ENCODE peak calls at places on chromosomes 1 and 21, in nine cellular contexts. S is CD8-positive, alpha-beta T cell; I is Calu3; E is HT-29; L is HFF-Myc; V is germinal center; Y is ovary; C is NCI-H1092 treated with DMSO at 0.1 percent for 48 hours; F is A549. W is an unnamed sample.
A peak's percentile ranks its signal among the peaks of the same experiment; 100 is the strongest.

GRCh38 chr21:30102881-30103280 is 63.7 kb downstream of the CLDN17 start:
- DNase-seq in V (no peak), S (no peak), I (no peak), L (no peak), E (no peak), C (peak; percentile 31), F (no peak), Y (no peak), W (no peak)

GRCh38 chr1:92301021-92301420 is 2.2 kb downstream of the RPAP2 start:
- DNase-seq in S (no peak), F (no peak), I (no peak), C (no peak), Y (no peak), L (no peak), E (no peak), V (no peak), W (no peak)

GRCh38 chr1:172145231-172145651 is 275.2 kb upstream of the C1orf105 start:
- DNase-seq in I (no peak), V (no peak), S (no peak), Y (peak; percentile 32), E (no peak), F (no peak), L (peak; percentile 87), C (no peak), W (no peak)

GRCh38 chr1:3663999-3664699 is 11.8 kb downstream of the TP73 start:
- DNase-seq in S (no peak), E (no peak), C (no peak), V (peak; percentile 22), L (no peak), F (no peak), I (no peak), Y (no peak), W (peak; percentile 77)

GRCh38 chr21:34554227-34554626 is 42.2 kb upstream of the KCNE1 start:
- DNase-seq in I (no peak), V (no peak), E (peak; percentile 8), L (no peak), C (no peak), S (no peak), Y (no peak), F (no peak), W (no peak)

GRCh38 chr1:214445201-214445600 is 106.2 kb downstream of the PTPN14 start:
- DNase-seq in E (no peak), L (peak; percentile 55), C (no peak), I (no peak), F (no peak), V (no peak), Y (no peak), S (no peak), W (no peak)

GRCh38 chr1:12320516-12320915 is 90.7 kb downstream of the VPS13D start:
- DNase-seq in C (no peak), E (no peak), S (no peak), V (no peak), Y (no peak), L (no peak), F (no peak), I (no peak), W (no peak)

GRCh38 chr1:181356505-181357340 is 126.6 kb upstream of the CACNA1E start:
- DNase-seq in E (no peak), F (no peak), V (no peak), I (no peak), C (no peak), Y (no peak), L (no peak), S (no peak), W (no peak)

GRCh38 chr1:54844564-54844963 is 42.4 kb downstream of the DHCR24 start:
- DNase-seq in F (no peak), I (no peak), Y (no peak), C (no peak), V (no peak), S (no peak), L (no peak), E (no peak), W (no peak)

GRCh38 chr1:212645563-212646543 is 37.3 kb downstream of the ATF3 start:
- DNase-seq in F (no peak), C (no peak), I (no peak), Y (no peak), S (no peak), E (no peak), V (no peak), L (no peak), W (no peak)

GRCh38 chr1:85342177-85342576 is 65.7 kb upstream of the BCL10 start:
- DNase-seq in V (no peak), Y (no peak), E (no peak), F (no peak), L (no peak), I (no peak), S (no peak), C (no peak), W (no peak)

GRCh38 chr1:119859647-119860046 is 36.7 kb downstream of the ADAM30 start:
- DNase-seq in V (no peak), I (no peak), F (no peak), C (no peak), E (peak; percentile 60), Y (no peak), S (no peak), L (peak; percentile 42), W (no peak)

GRCh38 chr1:23367451-23367790 is 2.2 kb downstream of the ZNF436 start:
- DNase-seq in S (no peak), C (no peak), Y (no peak), I (no peak), F (no peak), E (no peak), L (no peak), V (no peak), W (no peak)

GRCh38 chr21:42063578-42064521 is 7.3 kb upstream of the UMODL1 start:
- DNase-seq in L (no peak), S (peak; percentile 63), E (peak; percentile 69), C (peak; percentile 62), V (peak; percentile 79), I (peak; percentile 61), Y (no peak), F (no peak), W (peak; percentile 65)

GRCh38 chr1:56477164-56478111 is 101.9 kb downstream of the PLPP3 start:
- DNase-seq in E (no peak), I (peak; percentile 52), L (no peak), C (no peak), V (no peak), Y (peak; percentile 82), F (no peak), S (no peak), W (peak; percentile 84)

GRCh38 chr1:24745711-24746582 is 700 bp downstream of the CLIC4 start:
- DNase-seq in I (peak; percentile 21), Y (peak; percentile 84), C (peak; percentile 58), V (peak; percentile 49), F (no peak), S (no peak), L (no peak), E (peak; percentile 78), W (peak; percentile 73)

GRCh38 chr1:240466509-240466908 is 145.4 kb downstream of the GREM2 start:
- DNase-seq in Y (no peak), I (no peak), V (no peak), L (no peak), C (no peak), E (no peak), F (no peak), S (no peak), W (no peak)

GRCh38 chr1:185063719-185064118 is 18.4 kb downstream of the RNF2 start:
- DNase-seq in F (no peak), I (no peak), V (no peak), S (no peak), E (no peak), Y (no peak), L (no peak), C (no peak), W (no peak)

GRCh38 chr1:34740161-34740875 is 14.5 kb upstream of the GJB5 start:
- DNase-seq in Y (no peak), V (no peak), C (peak; percentile 76), F (no peak), S (no peak), I (no peak), E (peak; percentile 34), L (no peak), W (peak; percentile 82)

GRCh38 chr1:145696630-145696960 is 10.6 kb downstream of the PDZK1 start:
- DNase-seq in S (no peak), Y (no peak), L (no peak), C (no peak), V (no peak), F (no peak), I (no peak), E (no peak), W (no peak)

GRCh38 chr1:162300057-162300917 is 76.4 kb downstream of the SPATA46 start:
- DNase-seq in S (no peak), L (no peak), Y (no peak), F (no peak), I (no peak), E (no peak), V (no peak), C (peak; percentile 38), W (peak; percentile 68)

GRCh38 chr1:156704930-156705320 is 458 bp downstream of the CRABP2 start:
- DNase-seq in S (peak; percentile 23), Y (peak; percentile 80), V (no peak), C (no peak), F (peak; percentile 53), L (no peak), I (peak; percentile 85), E (peak; percentile 57), W (peak; percentile 81)

GRCh38 chr1:192161974-192162373 is 3.7 kb downstream of the RGS18 start:
- DNase-seq in F (no peak), V (no peak), L (no peak), Y (no peak), I (no peak), C (no peak), S (no peak), E (no peak), W (no peak)

GRCh38 chr1:10962483-10962882 is 50.0 kb upstream of the TARDBP start:
- DNase-seq in I (peak; percentile 64), E (no peak), L (no peak), F (no peak), Y (no peak), S (no peak), V (no peak), C (peak; percentile 99), W (peak; percentile 41)

GRCh38 chr1:45848097-45848496 is 44.7 kb downstream of the MAST2 start:
- DNase-seq in Y (no peak), V (no peak), C (no peak), I (no peak), F (no peak), E (no peak), S (no peak), L (no peak), W (no peak)

GRCh38 chr1:160375788-160376524 is 9.1 kb downstream of the NHLH1 start:
- DNase-seq in I (peak; percentile 14), V (no peak), Y (no peak), F (no peak), E (peak; percentile 28), C (no peak), S (no peak), L (no peak), W (peak; percentile 59)

GRCh38 chr1:234578087-234578486 is 31.9 kb downstream of the IRF2BP2 start:
- DNase-seq in L (no peak), I (no peak), F (no peak), E (no peak), S (no peak), V (no peak), Y (no peak), C (no peak), W (no peak)

GRCh38 chr1:182841368-182841988 is 2.3 kb downstream of the DHX9 start:
- DNase-seq in F (peak; percentile 41), C (no peak), E (peak; percentile 44), V (peak; percentile 16), S (no peak), Y (no peak), I (peak; percentile 21), L (peak; percentile 7), W (no peak)